ENCODE peak calls at places on chromosome 21, in ten cellular contexts. One of them, this sample, is unnamed.
A peak's percentile ranks its signal among the peaks of the same experiment; 100 is the strongest.

GRCh38 chr21:34075760-34076159 is 2.4 kb downstream of the MRPS6 start:
- DNase-seq in kidney glomerular epithelial cell: no peak
- DNase-seq in stimulated activated CD4-positive, alpha-beta T cell treated with anti-CD3 and anti-CD28 coated beads, TNF-alpha, amount 100 ng/mL, for 24 hours: no peak
- DNase-seq in H7: no peak
- DNase-seq in GM04504: no peak
- DNase-seq in GM12878: no peak
- DNase-seq in germinal center: no peak
- DNase-seq in activated naive CD8-positive, alpha-beta T cell treated with anti-CD3 and anti-CD28 coated beads for 36 hours: no peak
- DNase-seq in hepatic stellate cell: no peak
- DNase-seq in H4: no peak
- DNase-seq in this sample: no peak

GRCh38 chr21:33063907-33064622 is 5.9 kb upstream of the OLIG1 start:
- DNase-seq in kidney glomerular epithelial cell: no peak
- DNase-seq in stimulated activated CD4-positive, alpha-beta T cell treated with anti-CD3 and anti-CD28 coated beads, TNF-alpha, amount 100 ng/mL, for 24 hours: no peak
- DNase-seq in H7: peak; percentile 77
- DNase-seq in GM04504: no peak
- DNase-seq in GM12878: no peak
- DNase-seq in germinal center: no peak
- DNase-seq in activated naive CD8-positive, alpha-beta T cell treated with anti-CD3 and anti-CD28 coated beads for 36 hours: no peak
- DNase-seq in hepatic stellate cell: no peak
- DNase-seq in H4: no peak
- DNase-seq in this sample: no peak

GRCh38 chr21:29513535-29513934 is 214.8 kb downstream of the BACH1 start:
- DNase-seq in kidney glomerular epithelial cell: no peak
- DNase-seq in stimulated activated CD4-positive, alpha-beta T cell treated with anti-CD3 and anti-CD28 coated beads, TNF-alpha, amount 100 ng/mL, for 24 hours: no peak
- DNase-seq in H7: no peak
- DNase-seq in GM04504: no peak
- DNase-seq in GM12878: no peak
- DNase-seq in germinal center: no peak
- DNase-seq in activated naive CD8-positive, alpha-beta T cell treated with anti-CD3 and anti-CD28 coated beads for 36 hours: no peak
- DNase-seq in hepatic stellate cell: no peak
- DNase-seq in H4: no peak
- DNase-seq in this sample: no peak

GRCh38 chr21:45542667-45543370 is 579 bp upstream of the SLC19A1 start:
- DNase-seq in kidney glomerular epithelial cell: no peak
- DNase-seq in stimulated activated CD4-positive, alpha-beta T cell treated with anti-CD3 and anti-CD28 coated beads, TNF-alpha, amount 100 ng/mL, for 24 hours: no peak
- DNase-seq in H7: peak; percentile 87
- DNase-seq in GM04504: no peak
- DNase-seq in GM12878: no peak
- DNase-seq in germinal center: no peak
- DNase-seq in activated naive CD8-positive, alpha-beta T cell treated with anti-CD3 and anti-CD28 coated beads for 36 hours: peak; percentile 31
- DNase-seq in hepatic stellate cell: no peak
- DNase-seq in H4: no peak
- DNase-seq in this sample: no peak

GRCh38 chr21:29288239-29288638 is 10.5 kb upstream of the BACH1 start:
- DNase-seq in kidney glomerular epithelial cell: no peak
- DNase-seq in stimulated activated CD4-positive, alpha-beta T cell treated with anti-CD3 and anti-CD28 coated beads, TNF-alpha, amount 100 ng/mL, for 24 hours: no peak
- DNase-seq in H7: no peak
- DNase-seq in GM04504: no peak
- DNase-seq in GM12878: no peak
- DNase-seq in germinal center: no peak
- DNase-seq in activated naive CD8-positive, alpha-beta T cell treated with anti-CD3 and anti-CD28 coated beads for 36 hours: no peak
- DNase-seq in hepatic stellate cell: no peak
- DNase-seq in H4: no peak
- DNase-seq in this sample: no peak

GRCh38 chr21:35136586-35137254 is 87.6 kb upstream of the RUNX1 start:
- DNase-seq in kidney glomerular epithelial cell: no peak
- DNase-seq in stimulated activated CD4-positive, alpha-beta T cell treated with anti-CD3 and anti-CD28 coated beads, TNF-alpha, amount 100 ng/mL, for 24 hours: no peak
- DNase-seq in H7: no peak
- DNase-seq in GM04504: no peak
- DNase-seq in GM12878: no peak
- DNase-seq in germinal center: no peak
- DNase-seq in activated naive CD8-positive, alpha-beta T cell treated with anti-CD3 and anti-CD28 coated beads for 36 hours: no peak
- DNase-seq in hepatic stellate cell: peak; percentile 46
- DNase-seq in H4: peak; percentile 53
- DNase-seq in this sample: no peak

GRCh38 chr21:36551731-36552457 is 72.0 kb upstream of the CLDN14 start:
- DNase-seq in kidney glomerular epithelial cell: no peak
- DNase-seq in stimulated activated CD4-positive, alpha-beta T cell treated with anti-CD3 and anti-CD28 coated beads, TNF-alpha, amount 100 ng/mL, for 24 hours: no peak
- DNase-seq in H7: no peak
- DNase-seq in GM04504: peak; percentile 84
- DNase-seq in GM12878: no peak
- DNase-seq in germinal center: no peak
- DNase-seq in activated naive CD8-positive, alpha-beta T cell treated with anti-CD3 and anti-CD28 coated beads for 36 hours: no peak
- DNase-seq in hepatic stellate cell: peak; percentile 31
- DNase-seq in H4: no peak
- DNase-seq in this sample: no peak

GRCh38 chr21:43775795-43776430 is at the start of gene CSTB:
- DNase-seq in kidney glomerular epithelial cell: peak; percentile 29
- DNase-seq in stimulated activated CD4-positive, alpha-beta T cell treated with anti-CD3 and anti-CD28 coated beads, TNF-alpha, amount 100 ng/mL, for 24 hours: peak; percentile 51
- DNase-seq in H7: peak; percentile 96
- DNase-seq in GM04504: peak; percentile 28
- DNase-seq in GM12878: no peak
- DNase-seq in germinal center: peak; percentile 80
- DNase-seq in activated naive CD8-positive, alpha-beta T cell treated with anti-CD3 and anti-CD28 coated beads for 36 hours: peak; percentile 86
- DNase-seq in hepatic stellate cell: peak; percentile 83
- DNase-seq in H4: peak; percentile 70
- DNase-seq in this sample: peak; percentile 77

GRCh38 chr21:45973475-45974072 is 8.0 kb upstream of the COL6A1 start:
- DNase-seq in kidney glomerular epithelial cell: peak; percentile 45
- DNase-seq in stimulated activated CD4-positive, alpha-beta T cell treated with anti-CD3 and anti-CD28 coated beads, TNF-alpha, amount 100 ng/mL, for 24 hours: peak; percentile 66
- DNase-seq in H7: peak; percentile 90
- DNase-seq in GM04504: no peak
- DNase-seq in GM12878: no peak
- DNase-seq in germinal center: peak; percentile 84
- DNase-seq in activated naive CD8-positive, alpha-beta T cell treated with anti-CD3 and anti-CD28 coated beads for 36 hours: peak; percentile 90
- DNase-seq in hepatic stellate cell: peak; percentile 91
- DNase-seq in H4: peak; percentile 76
- DNase-seq in this sample: peak; percentile 75

GRCh38 chr21:45906196-45906805 is 75.3 kb upstream of the COL6A1 start:
- DNase-seq in kidney glomerular epithelial cell: no peak
- DNase-seq in stimulated activated CD4-positive, alpha-beta T cell treated with anti-CD3 and anti-CD28 coated beads, TNF-alpha, amount 100 ng/mL, for 24 hours: no peak
- DNase-seq in H7: no peak
- DNase-seq in GM04504: no peak
- DNase-seq in GM12878: no peak
- DNase-seq in germinal center: no peak
- DNase-seq in activated naive CD8-positive, alpha-beta T cell treated with anti-CD3 and anti-CD28 coated beads for 36 hours: no peak
- DNase-seq in hepatic stellate cell: no peak
- DNase-seq in H4: no peak
- DNase-seq in this sample: no peak

GRCh38 chr21:15742694-15743093 is 12.9 kb downstream of the USP25 start:
- DNase-seq in kidney glomerular epithelial cell: no peak
- DNase-seq in stimulated activated CD4-positive, alpha-beta T cell treated with anti-CD3 and anti-CD28 coated beads, TNF-alpha, amount 100 ng/mL, for 24 hours: no peak
- DNase-seq in H7: no peak
- DNase-seq in GM04504: no peak
- DNase-seq in GM12878: no peak
- DNase-seq in germinal center: no peak
- DNase-seq in activated naive CD8-positive, alpha-beta T cell treated with anti-CD3 and anti-CD28 coated beads for 36 hours: no peak
- DNase-seq in hepatic stellate cell: no peak
- DNase-seq in H4: no peak
- DNase-seq in this sample: no peak

GRCh38 chr21:42362198-42362597 is 4.1 kb downstream of the TFF1 start:
- DNase-seq in kidney glomerular epithelial cell: no peak
- DNase-seq in stimulated activated CD4-positive, alpha-beta T cell treated with anti-CD3 and anti-CD28 coated beads, TNF-alpha, amount 100 ng/mL, for 24 hours: no peak
- DNase-seq in H7: no peak
- DNase-seq in GM04504: no peak
- DNase-seq in GM12878: no peak
- DNase-seq in germinal center: no peak
- DNase-seq in activated naive CD8-positive, alpha-beta T cell treated with anti-CD3 and anti-CD28 coated beads for 36 hours: no peak
- DNase-seq in hepatic stellate cell: no peak
- DNase-seq in H4: no peak
- DNase-seq in this sample: no peak

GRCh38 chr21:38533887-38534286 is 35.6 kb upstream of the ERG start:
- DNase-seq in kidney glomerular epithelial cell: no peak
- DNase-seq in stimulated activated CD4-positive, alpha-beta T cell treated with anti-CD3 and anti-CD28 coated beads, TNF-alpha, amount 100 ng/mL, for 24 hours: no peak
- DNase-seq in H7: peak; percentile 7
- DNase-seq in GM04504: no peak
- DNase-seq in GM12878: no peak
- DNase-seq in germinal center: no peak
- DNase-seq in activated naive CD8-positive, alpha-beta T cell treated with anti-CD3 and anti-CD28 coated beads for 36 hours: no peak
- DNase-seq in hepatic stellate cell: no peak
- DNase-seq in H4: no peak
- DNase-seq in this sample: no peak

GRCh38 chr21:31726407-31726806 is 5.5 kb downstream of the SCAF4 start:
- DNase-seq in kidney glomerular epithelial cell: no peak
- DNase-seq in stimulated activated CD4-positive, alpha-beta T cell treated with anti-CD3 and anti-CD28 coated beads, TNF-alpha, amount 100 ng/mL, for 24 hours: no peak
- DNase-seq in H7: no peak
- DNase-seq in GM04504: no peak
- DNase-seq in GM12878: no peak
- DNase-seq in germinal center: no peak
- DNase-seq in activated naive CD8-positive, alpha-beta T cell treated with anti-CD3 and anti-CD28 coated beads for 36 hours: no peak
- DNase-seq in hepatic stellate cell: no peak
- DNase-seq in H4: no peak
- DNase-seq in this sample: no peak

GRCh38 chr21:44709426-44710293 is 1.7 kb downstream of the TSPEAR start:
- DNase-seq in kidney glomerular epithelial cell: peak; percentile 6
- DNase-seq in stimulated activated CD4-positive, alpha-beta T cell treated with anti-CD3 and anti-CD28 coated beads, TNF-alpha, amount 100 ng/mL, for 24 hours: no peak
- DNase-seq in H7: peak; percentile 66
- DNase-seq in GM04504: no peak
- DNase-seq in GM12878: no peak
- DNase-seq in germinal center: no peak
- DNase-seq in activated naive CD8-positive, alpha-beta T cell treated with anti-CD3 and anti-CD28 coated beads for 36 hours: no peak
- DNase-seq in hepatic stellate cell: no peak
- DNase-seq in H4: no peak
- DNase-seq in this sample: peak; percentile 15

GRCh38 chr21:37793660-37794059 is 122.6 kb downstream of the KCNJ6 start:
- DNase-seq in kidney glomerular epithelial cell: no peak
- DNase-seq in stimulated activated CD4-positive, alpha-beta T cell treated with anti-CD3 and anti-CD28 coated beads, TNF-alpha, amount 100 ng/mL, for 24 hours: no peak
- DNase-seq in H7: no peak
- DNase-seq in GM04504: no peak
- DNase-seq in GM12878: no peak
- DNase-seq in germinal center: no peak
- DNase-seq in activated naive CD8-positive, alpha-beta T cell treated with anti-CD3 and anti-CD28 coated beads for 36 hours: no peak
- DNase-seq in hepatic stellate cell: no peak
- DNase-seq in H4: peak; percentile 28
- DNase-seq in this sample: no peak

GRCh38 chr21:44927587-44928461 is 7.1 kb upstream of the ITGB2 start:
- DNase-seq in kidney glomerular epithelial cell: peak; percentile 84
- DNase-seq in stimulated activated CD4-positive, alpha-beta T cell treated with anti-CD3 and anti-CD28 coated beads, TNF-alpha, amount 100 ng/mL, for 24 hours: peak; percentile 76
- DNase-seq in H7: peak; percentile 79
- DNase-seq in GM04504: no peak
- DNase-seq in GM12878: peak; percentile 87
- DNase-seq in germinal center: peak; percentile 72
- DNase-seq in activated naive CD8-positive, alpha-beta T cell treated with anti-CD3 and anti-CD28 coated beads for 36 hours: peak; percentile 88
- DNase-seq in hepatic stellate cell: peak; percentile 81
- DNase-seq in H4: peak; percentile 66
- DNase-seq in this sample: peak; percentile 84

GRCh38 chr21:34919406-34919805 is 129.7 kb downstream of the RUNX1 start:
- DNase-seq in kidney glomerular epithelial cell: no peak
- DNase-seq in stimulated activated CD4-positive, alpha-beta T cell treated with anti-CD3 and anti-CD28 coated beads, TNF-alpha, amount 100 ng/mL, for 24 hours: no peak
- DNase-seq in H7: no peak
- DNase-seq in GM04504: no peak
- DNase-seq in GM12878: no peak
- DNase-seq in germinal center: no peak
- DNase-seq in activated naive CD8-positive, alpha-beta T cell treated with anti-CD3 and anti-CD28 coated beads for 36 hours: no peak
- DNase-seq in hepatic stellate cell: no peak
- DNase-seq in H4: no peak
- DNase-seq in this sample: no peak

GRCh38 chr21:39016740-39017315 is 166.4 kb downstream of the PSMG1 start:
- DNase-seq in kidney glomerular epithelial cell: no peak
- DNase-seq in stimulated activated CD4-positive, alpha-beta T cell treated with anti-CD3 and anti-CD28 coated beads, TNF-alpha, amount 100 ng/mL, for 24 hours: no peak
- DNase-seq in H7: no peak
- DNase-seq in GM04504: no peak
- DNase-seq in GM12878: peak; percentile 23
- DNase-seq in germinal center: peak; percentile 66
- DNase-seq in activated naive CD8-positive, alpha-beta T cell treated with anti-CD3 and anti-CD28 coated beads for 36 hours: no peak
- DNase-seq in hepatic stellate cell: no peak
- DNase-seq in H4: no peak
- DNase-seq in this sample: no peak

GRCh38 chr21:25569084-25569483 is 38.2 kb downstream of the MRPL39 start:
- DNase-seq in kidney glomerular epithelial cell: no peak
- DNase-seq in stimulated activated CD4-positive, alpha-beta T cell treated with anti-CD3 and anti-CD28 coated beads, TNF-alpha, amount 100 ng/mL, for 24 hours: no peak
- DNase-seq in H7: no peak
- DNase-seq in GM04504: no peak
- DNase-seq in GM12878: no peak
- DNase-seq in germinal center: no peak
- DNase-seq in activated naive CD8-positive, alpha-beta T cell treated with anti-CD3 and anti-CD28 coated beads for 36 hours: no peak
- DNase-seq in hepatic stellate cell: no peak
- DNase-seq in H4: no peak
- DNase-seq in this sample: no peak